ENCODE peak calls at places on chromosome 10, in six cellular contexts. V is mesenchymal stem cell, G is IMR-90, T is H9, O is H1, U is trophoblast cell. Q is an unnamed sample. For H3K9me3, the result is how much of the 10 kb centered on the place peaks cover.

GRCh38 chr10:6047326-6047611 is 14.9 kb downstream of the IL2RA start:
- DNase-seq in V (no peak), G (no peak), T (no peak), O (no peak), U (no peak), Q (no peak)

GRCh38 chr10:119323085-119323670 is 115.8 kb downstream of the GRK5 start:
- DNase-seq in V (no peak), G (no peak), T (no peak), O (no peak), U (no peak), Q (no peak)

GRCh38 chr10:127472976-127473375 is 76.1 kb upstream of the NPS start:
- DNase-seq in V (no peak), G (no peak), T (no peak), O (no peak), U (no peak), Q (no peak)

GRCh38 chr10:113681533-113682470 is 2.1 kb downstream of the CASP7 start:
- DNase-seq in V (no peak), G (no peak), T (no peak), O (no peak), U (no peak), Q (no peak)

GRCh38 chr10:127989481-127989964 is 82.6 kb downstream of the PTPRE start:
- DNase-seq in V (peak), G (no peak), T (no peak), O (no peak), U (peak), Q (no peak)

GRCh38 chr10:85607296-85607695 is 759.3 kb downstream of the GRID1 start:
- DNase-seq in V (no peak), G (no peak), T (peak), O (no peak), U (no peak), Q (no peak)

GRCh38 chr10:72045586-72045985 is 42.8 kb downstream of the SPOCK2 start:
- DNase-seq in V (peak), G (no peak), T (no peak), O (no peak), U (no peak), Q (no peak)

GRCh38 chr10:15043674-15044073 is at the start of gene OLAH:
- DNase-seq in V (peak), G (no peak), T (no peak), O (no peak), U (no peak), Q (no peak)

GRCh38 chr10:82266438-82266837 is 391.4 kb downstream of the NRG3 start:
- DNase-seq in V (peak), G (no peak), T (no peak), O (no peak), U (no peak), Q (no peak)

GRCh38 chr10:6040205-6040604 is 22.0 kb downstream of the IL2RA start:
- DNase-seq in V (no peak), G (no peak), T (no peak), O (no peak), U (no peak), Q (no peak)

GRCh38 chr10:33459597-33459996 is 125.1 kb upstream of the NRP1 start:
- DNase-seq in V (no peak), G (peak), T (no peak), O (no peak), U (no peak), Q (no peak)

GRCh38 chr10:60208676-60209269 is 180.9 kb downstream of the ANK3 start:
- DNase-seq in V (peak), G (peak), T (no peak), O (no peak), U (peak), Q (peak)

GRCh38 chr10:15844517-15844916 is 15.8 kb downstream of the MINDY3 start:
- DNase-seq in V (no peak), G (no peak), T (no peak), O (no peak), U (no peak), Q (no peak)

GRCh38 chr10:8048281-8049008 is 6.0 kb upstream of the GATA3 start:
- DNase-seq in V (no peak), G (no peak), T (no peak), O (no peak), U (no peak), Q (no peak)

GRCh38 chr10:126123466-126123865 is 227.1 kb downstream of the FANK1 start:
- DNase-seq in V (no peak), G (no peak), T (peak), O (no peak), U (no peak), Q (no peak)

GRCh38 chr10:15238553-15239335 is 70.3 kb upstream of the NMT2 start:
- DNase-seq in V (peak), G (peak), T (no peak), O (no peak), U (no peak), Q (no peak)

GRCh38 chr10:96606216-96606615 is 19.4 kb upstream of the TM9SF3 start:
- DNase-seq in V (no peak), G (peak), T (no peak), O (no peak), U (peak), Q (no peak)

GRCh38 chr10:121628859-121629258 is 30.6 kb upstream of the FGFR2 start:
- DNase-seq in V (no peak), G (no peak), T (no peak), O (no peak), U (no peak), Q (no peak)

GRCh38 chr10:33129987-33130386 is 172.0 kb upstream of the ITGB1 start:
- DNase-seq in V (peak), G (peak), T (no peak), O (no peak), U (no peak), Q (no peak)

GRCh38 chr10:51629969-51630617 is 69.3 kb downstream of the CSTF2T start:
- DNase-seq in V (no peak), G (peak), T (no peak), O (no peak), U (peak), Q (no peak)

GRCh38 chr10:91033536-91033935 is 112.6 kb upstream of the ANKRD1 start:
- DNase-seq in V (no peak), G (no peak), T (no peak), O (no peak), U (no peak), Q (no peak)

GRCh38 chr10:95297402-95297801 is 6.6 kb upstream of the PDLIM1 start:
- DNase-seq in V (no peak), G (no peak), T (no peak), O (no peak), U (no peak), Q (no peak)

GRCh38 chr10:52805414-52806285 is 33.1 kb upstream of the MBL2 start:
- DNase-seq in V (no peak), G (no peak), T (no peak), O (no peak), U (no peak), Q (no peak)

GRCh38 chr10:113519616-113520015 is 33.2 kb upstream of the HABP2 start:
- DNase-seq in V (no peak), G (no peak), T (no peak), O (no peak), U (peak), Q (no peak)

GRCh38 chr10:69802424-69803161 is 887 bp downstream of the COL13A1 start:
- DNase-seq in V (peak), G (peak), T (peak), O (no peak), U (peak), Q (peak)

GRCh38 chr10:79358811-79359210 is 11.5 kb downstream of the PPIF start:
- DNase-seq in V (no peak), G (no peak), T (no peak), O (no peak), U (peak), Q (no peak)

GRCh38 chr10:32409741-32410140 is 36.2 kb upstream of the CCDC7 start:
- DNase-seq in V (no peak), G (peak), T (no peak), O (no peak), U (no peak), Q (no peak)

GRCh38 chr10:92640110-92640509 is 47.2 kb downstream of the KIF11 start:
- DNase-seq in V (peak), G (peak), T (no peak), O (no peak), U (peak), Q (no peak)

GRCh38 chr10:13717936-13718772 is 131.4 kb downstream of the PRPF18 start:
- DNase-seq in V (peak), G (peak), T (peak), O (no peak), U (no peak), Q (no peak)

GRCh38 chr10:47400251-47400650 is 16.2 kb upstream of the ZNF488 start:
- DNase-seq in V (no peak), G (no peak), T (no peak), O (no peak), U (no peak), Q (no peak)

GRCh38 chr10:12351889-12352288 is 2.5 kb downstream of the CAMK1D start:
- DNase-seq in V (no peak), G (no peak), T (no peak), O (no peak), U (no peak), Q (no peak)

GRCh38 chr10:34397324-34397723 is 417.8 kb downstream of the PARD3 start:
- DNase-seq in V (peak), G (peak), T (no peak), O (no peak), U (no peak), Q (no peak)

GRCh38 chr10:4263281-4263921 is 478.4 kb upstream of the KLF6 start:
- DNase-seq in V (peak), G (no peak), T (no peak), O (no peak), U (no peak), Q (no peak)

GRCh38 chr10:3676564-3676963 is 108.4 kb downstream of the KLF6 start:
- DNase-seq in V (no peak), G (peak), T (no peak), O (no peak), U (no peak), Q (no peak)

GRCh38 chr10:5490032-5490431 is 9.3 kb downstream of the CALML5 start:
- DNase-seq in V (no peak), G (no peak), T (no peak), O (no peak), U (no peak), Q (no peak)

GRCh38 chr10:91162495-91163268 is 57.8 kb upstream of the PCGF5 start:
- DNase-seq in V (peak), G (peak), T (peak), O (no peak), U (peak), Q (no peak)

GRCh38 chr10:1651280-1651975 is 85.9 kb downstream of the ADARB2 start:
- DNase-seq in V (no peak), G (no peak), T (no peak), O (no peak), U (no peak), Q (no peak)
- H3K9me3 ChIP-seq in V (under half), G (under half), T (under half), O (under half), U (under half), Q (under half)

GRCh38 chr10:21532694-21533576 is 1.1 kb upstream of the MLLT10 start:
- DNase-seq in V (no peak), G (no peak), T (no peak), O (no peak), U (no peak), Q (no peak)

GRCh38 chr10:21536874-21537273 is 2.8 kb downstream of the MLLT10 start:
- DNase-seq in V (no peak), G (no peak), T (no peak), O (no peak), U (no peak), Q (no peak)

GRCh38 chr10:21533577-21534475 is at the start of gene MLLT10:
- DNase-seq in V (peak), G (peak), T (peak), O (peak), U (peak), Q (peak)

GRCh38 chr10:21535494-21535818 is 1.4 kb downstream of the MLLT10 start:
- DNase-seq in V (peak), G (no peak), T (no peak), O (no peak), U (peak), Q (no peak)

GRCh38 chr10:21534611-21535493 is 820 bp downstream of the MLLT10 start:
- DNase-seq in V (peak), G (peak), T (peak), O (no peak), U (peak), Q (no peak)
- H4K8ac ChIP-seq in V (peak), G (peak), T (no peak), O (peak), U (peak), Q (no peak)

DNA sequence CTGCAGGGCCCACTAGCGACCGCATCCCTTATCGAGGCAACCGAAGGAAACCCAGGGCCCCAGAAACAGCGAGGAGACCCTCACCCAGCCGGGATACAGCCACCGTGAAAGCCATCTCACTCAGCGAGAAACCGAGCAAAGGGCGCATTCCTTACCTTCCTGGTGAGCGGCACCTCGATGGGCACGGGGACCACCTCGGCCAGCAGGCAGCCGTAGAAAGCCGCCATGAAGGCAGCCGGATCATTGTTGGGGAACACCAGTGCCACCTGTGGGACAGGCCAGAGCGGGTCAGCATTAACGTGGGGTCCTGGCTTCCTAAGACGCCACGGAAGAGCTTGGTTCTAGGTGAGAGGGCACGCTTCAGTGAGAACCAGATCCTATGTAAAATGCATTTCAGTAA is 263.7 kb downstream of the ZMYND11 start:
- DNase-seq in V (no peak), G (no peak), T (no peak), O (no peak), U (no peak), Q (no peak)
- H2BK120ac ChIP-seq in V (no peak), G (no peak), T (no peak), O (no peak), U (peak), Q (no peak)

GRCh38 chr10:108244443-108245228 is 1080.1 kb upstream of the SORCS1 start:
- DNase-seq in V (no peak), G (no peak), T (peak), O (no peak), U (no peak), Q (no peak)
- H3K9me3 ChIP-seq in V (under half), G (under half), T (under half), O (under half), U (under half), Q (under half)

GRCh38 chr10:68088030-68088396 is 12.9 kb upstream of the HERC4 start:
- DNase-seq in V (no peak), G (no peak), T (no peak), O (no peak), U (no peak), Q (no peak)

GRCh38 chr10:68090586-68090985 is 15.5 kb upstream of the HERC4 start:
- DNase-seq in V (no peak), G (no peak), T (no peak), O (no peak), U (peak), Q (no peak)

GRCh38 chr10:68086910-68087309 is 11.8 kb upstream of the HERC4 start:
- DNase-seq in V (no peak), G (no peak), T (no peak), O (no peak), U (peak), Q (no peak)

GRCh38 chr10:68087338-68088029 is 12.4 kb upstream of the HERC4 start:
- DNase-seq in V (no peak), G (no peak), T (no peak), O (no peak), U (peak), Q (no peak)

DNA sequence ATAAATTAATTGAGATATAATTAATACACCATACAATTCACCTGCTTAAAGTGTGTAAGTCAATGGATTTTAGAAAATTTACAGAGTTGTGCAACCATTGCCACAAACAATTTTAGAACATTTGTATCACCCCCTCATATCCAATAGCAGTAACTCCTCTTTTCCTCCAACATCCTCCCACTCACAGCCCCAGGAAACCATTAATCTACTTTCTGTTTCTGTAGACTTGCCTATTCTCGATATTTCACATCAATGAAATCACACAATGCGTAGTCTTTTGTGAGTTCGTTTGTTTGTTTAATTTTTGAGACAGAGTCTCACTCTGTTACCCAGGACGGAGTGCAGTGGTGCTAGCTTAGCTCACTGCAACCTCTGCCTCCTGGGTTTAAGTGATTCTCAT is 13.7 kb upstream of the HERC4 start:
- DNase-seq in V (no peak), G (peak), T (no peak), O (no peak), U (no peak), Q (no peak)
- H4K8ac ChIP-seq in V (no peak), G (peak), T (no peak), O (no peak), U (no peak), Q (no peak)

DNA sequence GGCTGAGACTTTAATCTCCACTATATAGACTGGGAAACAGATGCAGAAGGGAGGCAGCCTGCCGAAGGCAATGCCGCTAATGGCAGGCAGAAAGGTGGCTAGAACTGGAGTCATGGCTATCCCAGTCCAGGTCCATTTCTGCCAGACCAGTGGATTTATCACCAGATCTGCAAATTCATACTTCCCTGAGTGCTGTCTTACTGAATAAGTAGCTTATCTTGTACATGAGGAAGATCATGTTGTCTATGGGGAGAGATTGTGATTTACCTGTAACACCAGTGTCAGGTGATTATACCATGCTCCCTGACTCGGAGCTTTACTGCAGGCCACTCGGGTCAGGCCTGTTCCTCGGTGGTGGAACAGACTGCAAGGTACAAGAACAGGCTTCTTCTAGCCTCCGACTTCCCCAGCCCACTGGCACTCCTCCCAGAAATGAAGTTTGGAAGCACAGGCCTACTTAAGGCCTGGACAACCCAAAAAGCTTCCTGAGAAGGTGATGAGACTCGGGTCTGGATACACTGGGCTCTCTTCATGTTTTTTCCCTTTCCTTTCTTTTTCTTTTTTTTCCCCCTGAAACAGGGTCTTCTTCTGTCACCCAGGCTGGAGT is 42.6 kb upstream of the DLG5 start:
- DNase-seq in V (no peak), G (no peak), T (no peak), O (no peak), U (no peak), Q (no peak)
- H2BK120ac ChIP-seq in V (no peak), G (peak), T (no peak), O (no peak), U (no peak), Q (no peak)

GRCh38 chr10:103007017-103007416 is 88.9 kb downstream of the CNNM2 start:
- DNase-seq in V (no peak), G (no peak), T (no peak), O (no peak), U (no peak), Q (no peak)
- H3K9me3 ChIP-seq in V (under half), G (under half), T (under half), O (under half), U (under half), Q (under half)

GRCh38 chr10:77417806-77418205 is 219.8 kb downstream of the KCNMA1 start:
- DNase-seq in V (no peak), G (no peak), T (no peak), O (no peak), U (no peak), Q (no peak)

GRCh38 chr10:77413231-77413630 is 224.4 kb downstream of the KCNMA1 start:
- DNase-seq in V (no peak), G (no peak), T (no peak), O (no peak), U (no peak), Q (no peak)

GRCh38 chr10:77417359-77417758 is 220.2 kb downstream of the KCNMA1 start:
- DNase-seq in V (no peak), G (no peak), T (no peak), O (no peak), U (no peak), Q (no peak)

GRCh38 chr10:77416327-77417135 is 221.1 kb downstream of the KCNMA1 start:
- DNase-seq in V (peak), G (peak), T (no peak), O (no peak), U (peak), Q (no peak)

GRCh38 chr10:77415311-77415960 is 222.2 kb downstream of the KCNMA1 start:
- DNase-seq in V (no peak), G (no peak), T (no peak), O (no peak), U (peak), Q (no peak)
- H4K8ac ChIP-seq in V (peak), G (peak), T (no peak), O (no peak), U (no peak), Q (no peak)